ENCODE peak calls at places on chromosomes 2 and 18, in ten cellular contexts. P, M, B, A, K, H, R, G, F and D are unnamed samples.

GRCh38 chr2:36912692-36913091 is 53.6 kb downstream of the STRN start:
- DNase-seq in G (no peak), B (no peak), H (no peak), R (peak; percentile 37), P (no peak), M (no peak), K (peak; percentile 61), A (no peak), F (no peak), D (no peak)

GRCh38 chr2:84906108-84906899 is 848 bp downstream of the TMSB10 start:
- DNase-seq in H (no peak), A (no peak), G (peak; percentile 74), K (peak; percentile 29), F (no peak), R (no peak), M (peak; percentile 37), B (peak; percentile 65), P (peak; percentile 38), D (no peak)

GRCh38 chr2:28915939-28916338 is 21.5 kb downstream of the WDR43 start:
- DNase-seq in P (no peak), H (no peak), F (no peak), B (no peak), K (no peak), A (no peak), G (no peak), R (no peak), M (no peak), D (no peak)

GRCh38 chr2:188159484-188159883 is 132.2 kb upstream of the GULP1 start:
- DNase-seq in P (no peak), A (no peak), H (no peak), R (peak; percentile 13), K (no peak), F (no peak), G (no peak), B (no peak), M (no peak), D (no peak)

GRCh38 chr2:70089946-70090523 is 2.8 kb downstream of the PCBP1 start:
- DNase-seq in K (no peak), M (no peak), G (no peak), P (no peak), B (no peak), R (peak; percentile 34), A (no peak), F (no peak), H (no peak), D (no peak)

GRCh38 chr18:58491773-58492752 is 136.8 kb downstream of the ALPK2 start:
- DNase-seq in F (no peak), G (peak; percentile 46), A (no peak), P (no peak), M (no peak), H (no peak), R (no peak), K (no peak), B (no peak), D (no peak)

GRCh38 chr18:43870626-43871025 is 593.3 kb upstream of the SYT4 start:
- DNase-seq in A (no peak), M (no peak), K (no peak), P (no peak), F (no peak), H (no peak), G (no peak), B (no peak), R (peak; percentile 30), D (no peak)

GRCh38 chr2:40128796-40129195 is 323.1 kb downstream of the SLC8A1 start:
- DNase-seq in P (no peak), A (no peak), R (no peak), H (no peak), F (no peak), B (no peak), G (no peak), K (peak; percentile 75), M (no peak), D (no peak)

GRCh38 chr2:64857581-64858471 is 131.4 kb upstream of the SLC1A4 start:
- DNase-seq in K (peak; percentile 78), R (peak; percentile 99), A (no peak), P (peak; percentile 64), B (no peak), H (no peak), G (peak; percentile 80), M (peak; percentile 34), F (no peak), D (no peak)

GRCh38 chr2:9821805-9822445 is 21.3 kb upstream of the TAF1B start:
- DNase-seq in H (no peak), B (no peak), P (no peak), M (no peak), A (no peak), K (no peak), R (no peak), F (no peak), G (no peak), D (no peak)

GRCh38 chr18:69401475-69402218 is 959 bp downstream of the DOK6 start:
- DNase-seq in H (no peak), F (no peak), P (no peak), M (peak; percentile 39), G (peak; percentile 56), R (peak; percentile 26), A (no peak), B (peak; percentile 17), K (peak; percentile 52), D (no peak)

GRCh38 chr2:26314243-26314642 is 31.7 kb upstream of the SELENOI start:
- DNase-seq in H (no peak), F (no peak), G (no peak), B (peak; percentile 17), K (no peak), M (peak; percentile 45), R (no peak), P (no peak), A (no peak), D (no peak)
- TF ChIP-seq CTCF in H (no peak), F (no peak), G (no peak), B (no peak), K (no peak), M (peak; percentile 10), R (no peak), P (no peak), A (no peak), D (no peak)

GRCh38 chr2:172232638-172233253 is 130.0 kb upstream of the DLX2 start:
- DNase-seq in K (no peak), M (peak; percentile 35), B (no peak), H (no peak), G (no peak), A (no peak), P (no peak), F (no peak), R (no peak), D (no peak)

GRCh38 chr2:172230783-172231446 is 128.2 kb upstream of the DLX2 start:
- DNase-seq in K (peak; percentile 34), G (no peak), F (peak; percentile 63), P (no peak), B (no peak), H (no peak), M (peak; percentile 15), R (peak; percentile 57), A (no peak), D (no peak)

GRCh38 chr2:172233947-172234715 is 131.4 kb upstream of the DLX2 start:
- DNase-seq in A (no peak), K (no peak), H (no peak), R (no peak), F (no peak), P (no peak), B (no peak), M (no peak), G (no peak), D (no peak)

GRCh38 chr2:172231508-172231907 is 128.8 kb upstream of the DLX2 start:
- DNase-seq in R (no peak), P (no peak), G (no peak), F (no peak), A (no peak), K (no peak), H (no peak), B (no peak), M (no peak), D (no peak)

DNA sequence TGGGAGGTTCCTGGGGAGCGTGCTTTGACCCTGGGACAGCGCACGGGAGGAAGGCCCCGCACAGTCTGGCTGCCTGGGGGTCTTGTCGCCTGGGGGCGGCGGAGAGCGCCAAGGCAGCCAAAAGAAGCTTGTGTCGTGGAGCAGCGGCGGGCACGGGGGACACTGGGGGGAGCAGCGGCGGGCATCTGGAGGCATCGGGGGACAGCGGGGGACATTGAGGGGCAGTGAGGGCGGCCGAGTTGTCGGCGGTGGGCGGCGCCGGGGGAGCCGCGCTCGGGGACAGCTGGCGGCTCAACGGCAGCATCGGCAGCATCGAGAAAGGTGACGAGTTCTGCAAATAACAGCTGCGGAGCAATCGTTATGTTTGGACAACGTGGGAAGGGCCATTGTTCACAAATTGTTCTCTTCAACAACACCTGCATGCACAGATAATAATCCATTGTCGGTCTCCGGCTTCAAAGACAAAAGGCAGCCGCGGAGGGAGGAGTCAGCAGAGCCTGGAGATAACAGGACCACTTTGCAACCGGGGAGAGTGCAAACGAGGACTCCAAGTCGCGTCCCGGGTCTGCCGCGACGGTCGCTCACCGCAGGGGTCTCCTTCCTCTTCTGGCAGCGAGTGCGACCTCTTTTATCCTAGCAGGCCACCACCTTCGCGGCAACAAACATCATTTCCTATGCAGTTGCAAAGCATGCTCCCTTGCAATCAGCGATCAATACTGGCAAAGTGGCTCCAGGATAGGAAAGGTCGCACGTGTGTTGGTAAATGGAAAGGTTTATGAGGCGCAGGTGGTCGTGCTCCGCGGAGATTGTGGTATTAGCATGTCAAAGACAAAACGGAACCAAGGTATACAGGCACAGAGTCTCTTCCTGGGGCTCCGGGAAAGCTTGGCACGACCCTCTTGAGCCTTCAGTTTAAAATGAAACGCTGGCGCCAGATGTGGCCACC is 132.3 kb upstream of the DLX2 start:
- DNase-seq in A (no peak), K (peak; percentile 51), B (no peak), P (no peak), F (no peak), G (no peak), M (peak; percentile 50), H (no peak), R (no peak), D (no peak)
- TF ChIP-seq CTCF in A (no peak), K (no peak), B (no peak), P (no peak), F (no peak), G (no peak), M (no peak), H (no peak), R (no peak), D (no peak)

DNA sequence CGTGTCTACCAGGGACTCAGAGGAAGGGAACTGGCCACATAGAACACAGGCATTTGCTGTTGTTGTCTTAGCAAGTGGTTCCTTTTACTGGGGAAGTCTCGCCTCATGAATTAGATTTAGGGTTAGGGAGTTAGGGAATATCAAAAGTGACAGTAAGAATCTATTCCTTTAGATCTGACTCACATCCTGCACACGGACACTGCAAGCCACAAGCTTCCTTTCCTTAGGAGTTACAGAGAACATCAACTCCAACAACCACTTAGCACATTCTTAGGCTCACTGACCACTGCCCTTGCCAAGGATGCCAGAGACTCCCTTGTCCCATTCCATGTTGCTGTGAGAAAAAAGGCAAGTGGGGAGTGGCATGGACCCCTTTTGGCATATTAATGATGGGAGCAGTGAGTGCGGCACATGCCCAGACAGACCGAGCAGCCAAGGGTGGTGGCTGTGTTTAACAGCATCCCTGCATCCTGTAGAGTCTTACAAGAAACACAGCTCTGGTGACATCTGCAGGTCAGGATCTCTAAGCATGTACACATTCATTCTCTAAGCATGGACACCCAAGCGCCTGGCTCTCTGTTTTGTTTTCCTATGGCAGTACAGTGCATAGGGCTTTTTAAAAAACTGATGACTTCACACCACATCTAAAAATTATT is 745.6 kb upstream of the RAB6C start:
- DNase-seq in F (no peak), H (no peak), M (peak; percentile 10), B (peak; percentile 25), R (no peak), K (peak; percentile 32), P (no peak), G (no peak), A (no peak), D (no peak)
- TF ChIP-seq CTCF in F (peak; percentile 42), H (no peak), M (no peak), B (peak; percentile 20), R (no peak), K (no peak), P (no peak), G (no peak), A (peak; percentile 10), D (no peak)

GRCh38 chr2:74836675-74837401 is 2.9 kb downstream of the HK2 start:
- DNase-seq in M (no peak), H (no peak), K (no peak), F (no peak), P (no peak), A (no peak), B (no peak), R (no peak), G (no peak), D (no peak)
- TF ChIP-seq CTCF in M (no peak), H (no peak), K (no peak), F (peak; percentile 37), P (no peak), A (peak; percentile 26), B (no peak), R (no peak), G (no peak), D (peak; percentile 33)